ENCODE peak calls at places on chromosomes 2 and 18, in eight cellular contexts. X is right lobe of liver; Y is activated CD8-positive, alpha-beta memory T cell treated with anti-CD3 and anti-CD28 coated beads for 24 hours; K is MCF 10A; I is HuH-7; B is EL; F is cardiac muscle cell; S is adipocyte. C is an unnamed sample.

GRCh38 chr18:31603335-31603734 is 11.7 kb downstream of the TTR start:
- DNase-seq in X (no peak), Y (no peak), K (peak), I (no peak), B (no peak), F (no peak), S (no peak), C (no peak)

GRCh38 chr18:45828917-45829811 is 3.7 kb downstream of the SIGLEC15 start:
- DNase-seq in X (no peak), Y (no peak), K (no peak), I (no peak), B (no peak), F (peak), S (no peak), C (peak)

GRCh38 chr2:127100261-127101047 is 6.5 kb downstream of the BIN1 start:
- DNase-seq in X (peak), Y (no peak), K (peak), I (peak), B (peak), F (no peak), S (peak), C (peak)

GRCh38 chr2:173793649-173794565 is 171.3 kb downstream of the SP3 start:
- DNase-seq in X (no peak), Y (no peak), K (no peak), I (peak), B (no peak), F (no peak), S (no peak), C (no peak)

GRCh38 chr2:86704482-86704971 is 15.6 kb upstream of the RMND5A start:
- DNase-seq in X (no peak), Y (no peak), K (peak), I (peak), B (peak), F (peak), S (peak), C (peak)

GRCh38 chr18:73520229-73520628 is 627.4 kb downstream of the FBXO15 start:
- DNase-seq in X (no peak), Y (no peak), K (no peak), I (no peak), B (no peak), F (no peak), S (no peak), C (no peak)

GRCh38 chr2:103176289-103176915 is 414.6 kb downstream of the TMEM182 start:
- DNase-seq in X (no peak), Y (no peak), K (no peak), I (no peak), B (no peak), F (no peak), S (no peak), C (no peak)

GRCh38 chr2:69208023-69208595 is 178.9 kb downstream of the GFPT1 start:
- DNase-seq in X (no peak), Y (no peak), K (peak), I (no peak), B (no peak), F (no peak), S (peak), C (peak)

GRCh38 chr18:13442451-13442850 is 223.9 kb downstream of the LDLRAD4 start:
- DNase-seq in X (no peak), Y (no peak), K (no peak), I (no peak), B (no peak), F (no peak), S (no peak), C (no peak)

GRCh38 chr18:2853926-2854664 is 7.3 kb downstream of the EMILIN2 start:
- DNase-seq in X (no peak), Y (no peak), K (no peak), I (no peak), B (no peak), F (peak), S (no peak), C (no peak)

GRCh38 chr2:177828546-177828945 is 244.0 kb downstream of the PDE11A start:
- DNase-seq in X (no peak), Y (no peak), K (no peak), I (no peak), B (no peak), F (no peak), S (no peak), C (no peak)

GRCh38 chr2:190837417-190837816 is 43.2 kb upstream of the GLS start:
- DNase-seq in X (no peak), Y (no peak), K (no peak), I (no peak), B (peak), F (no peak), S (peak), C (no peak)

GRCh38 chr2:121036226-121036692 is 248.7 kb downstream of the TFCP2L1 start:
- DNase-seq in X (no peak), Y (no peak), K (no peak), I (peak), B (no peak), F (no peak), S (no peak), C (no peak)

GRCh38 chr2:230537531-230537976 is 121.6 kb downstream of the SP100 start:
- DNase-seq in X (no peak), Y (no peak), K (no peak), I (no peak), B (no peak), F (no peak), S (no peak), C (no peak)

GRCh38 chr2:13308989-13309388 is 592.3 kb downstream of the TRIB2 start:
- DNase-seq in X (no peak), Y (no peak), K (peak), I (no peak), B (no peak), F (no peak), S (no peak), C (no peak)

GRCh38 chr2:128178144-128178649 is 87.2 kb downstream of the UGGT1 start:
- DNase-seq in X (no peak), Y (no peak), K (no peak), I (no peak), B (no peak), F (no peak), S (no peak), C (no peak)

GRCh38 chr18:62991959-62992358 is 276.6 kb downstream of the PHLPP1 start:
- DNase-seq in X (no peak), Y (no peak), K (no peak), I (no peak), B (no peak), F (no peak), S (no peak), C (no peak)

GRCh38 chr2:70069049-70069448 is 18.2 kb upstream of the PCBP1 start:
- DNase-seq in X (no peak), Y (peak), K (peak), I (peak), B (no peak), F (no peak), S (no peak), C (peak)

GRCh38 chr18:76450912-76451421 is 44.1 kb downstream of the ZNF516 start:
- DNase-seq in X (no peak), Y (peak), K (peak), I (no peak), B (peak), F (peak), S (peak), C (peak)

GRCh38 chr2:171201767-171202166 is 41.1 kb upstream of the TLK1 start:
- DNase-seq in X (no peak), Y (no peak), K (no peak), I (no peak), B (no peak), F (no peak), S (no peak), C (no peak)

GRCh38 chr2:67457699-67458098 is 60.6 kb downstream of the ETAA1 start:
- DNase-seq in X (no peak), Y (no peak), K (no peak), I (no peak), B (no peak), F (no peak), S (no peak), C (peak)

GRCh38 chr18:73943763-73944162 is 203.9 kb downstream of the FBXO15 start:
- DNase-seq in X (no peak), Y (no peak), K (no peak), I (no peak), B (no peak), F (no peak), S (no peak), C (no peak)

GRCh38 chr2:18047896-18048657 is 169.6 kb downstream of the KCNS3 start:
- DNase-seq in X (no peak), Y (no peak), K (peak), I (no peak), B (peak), F (no peak), S (peak), C (peak)

GRCh38 chr18:58697131-58697530 is 25.9 kb downstream of the MALT1 start:
- DNase-seq in X (no peak), Y (no peak), K (no peak), I (no peak), B (no peak), F (no peak), S (no peak), C (no peak)

GRCh38 chr2:64609229-64609994 is 44.3 kb downstream of the SERTAD2 start:
- DNase-seq in X (peak), Y (peak), K (no peak), I (peak), B (peak), F (peak), S (no peak), C (peak)

GRCh38 chr2:117470311-117471095 is 344.0 kb upstream of the DDX18 start:
- DNase-seq in X (no peak), Y (no peak), K (peak), I (peak), B (no peak), F (peak), S (no peak), C (peak)

GRCh38 chr2:240922234-240922981 is 16.3 kb downstream of the CROCC2 start:
- DNase-seq in X (peak), Y (peak), K (no peak), I (no peak), B (no peak), F (no peak), S (no peak), C (no peak)

GRCh38 chr2:74834806-74835755 is 1.2 kb downstream of the HK2 start:
- DNase-seq in X (peak), Y (peak), K (peak), I (peak), B (peak), F (peak), S (peak), C (peak)

GRCh38 chr2:237474511-237474911 is 12.5 kb upstream of the MLPH start:
- DNase-seq in X (no peak), Y (no peak), K (no peak), I (no peak), B (no peak), F (no peak), S (no peak), C (no peak)

GRCh38 chr2:215454519-215454918 is 18.7 kb upstream of the FN1 start:
- DNase-seq in X (no peak), Y (no peak), K (peak), I (no peak), B (peak), F (peak), S (peak), C (peak)

GRCh38 chr2:202019689-202020450 is 13.8 kb upstream of the FZD7 start:
- DNase-seq in X (no peak), Y (no peak), K (no peak), I (no peak), B (no peak), F (no peak), S (peak), C (no peak)

GRCh38 chr2:18788590-18788989 is 199.2 kb upstream of the NT5C1B start:
- DNase-seq in X (no peak), Y (no peak), K (peak), I (no peak), B (peak), F (peak), S (no peak), C (no peak)

GRCh38 chr2:128447538-128447885 is 128.8 kb upstream of the HS6ST1 start:
- DNase-seq in X (no peak), Y (no peak), K (no peak), I (no peak), B (no peak), F (no peak), S (no peak), C (no peak)

GRCh38 chr2:154623819-154624218 is 74.7 kb upstream of the KCNJ3 start:
- DNase-seq in X (no peak), Y (no peak), K (peak), I (peak), B (peak), F (peak), S (peak), C (peak)

GRCh38 chr2:163264376-163264775 is 425.8 kb upstream of the KCNH7 start:
- DNase-seq in X (no peak), Y (no peak), K (peak), I (no peak), B (peak), F (no peak), S (peak), C (no peak)

GRCh38 chr2:119598576-119598975 is 54.3 kb downstream of the CFAP221 start:
- DNase-seq in X (no peak), Y (no peak), K (no peak), I (no peak), B (no peak), F (peak), S (no peak), C (no peak)

GRCh38 chr18:59848002-59848401 is 51.8 kb upstream of the PMAIP1 start:
- DNase-seq in X (no peak), Y (no peak), K (no peak), I (no peak), B (no peak), F (no peak), S (no peak), C (no peak)